ENCODE peak calls at places on chromosomes 13 and 19, in four cellular contexts. Z is K562, N is GM12878, V is HepG2. K is an unnamed sample.

GRCh38 chr13:42592915-42593718 is 19.2 kb downstream of the TNFSF11 start:
- DNase-seq in Z (no peak), N (no peak), V (no peak), K (no peak)

GRCh38 chr13:83088858-83089257 is 793.4 kb downstream of the SLITRK1 start:
- DNase-seq in Z (no peak), N (no peak), V (no peak), K (no peak)

GRCh38 chr13:100506154-100506553 is 82.4 kb downstream of the GGACT start:
- DNase-seq in Z (no peak), N (no peak), V (no peak), K (no peak)

GRCh38 chr19:1132625-1133383 is 29.0 kb downstream of the GPX4 start:
- DNase-seq in Z (no peak), N (no peak), V (no peak), K (no peak)

GRCh38 chr19:14070268-14071050 is 2.1 kb upstream of the MISP3 start:
- DNase-seq in Z (no peak), N (no peak), V (no peak), K (no peak)

GRCh38 chr13:102040812-102041211 is 361.0 kb downstream of the FGF14 start:
- DNase-seq in Z (no peak), N (no peak), V (no peak), K (no peak)

GRCh38 chr13:93522486-93522885 is 295.9 kb downstream of the GPC6 start:
- DNase-seq in Z (no peak), N (no peak), V (no peak), K (no peak)

GRCh38 chr13:32277838-32278237 is 37.3 kb downstream of the ZAR1L start:
- DNase-seq in Z (no peak), N (no peak), V (no peak), K (no peak)

GRCh38 chr13:73090116-73090811 is 31.5 kb downstream of the KLF5 start:
- DNase-seq in Z (peak; percentile 45), N (no peak), V (peak; percentile 95), K (peak; percentile 91)

DNA sequence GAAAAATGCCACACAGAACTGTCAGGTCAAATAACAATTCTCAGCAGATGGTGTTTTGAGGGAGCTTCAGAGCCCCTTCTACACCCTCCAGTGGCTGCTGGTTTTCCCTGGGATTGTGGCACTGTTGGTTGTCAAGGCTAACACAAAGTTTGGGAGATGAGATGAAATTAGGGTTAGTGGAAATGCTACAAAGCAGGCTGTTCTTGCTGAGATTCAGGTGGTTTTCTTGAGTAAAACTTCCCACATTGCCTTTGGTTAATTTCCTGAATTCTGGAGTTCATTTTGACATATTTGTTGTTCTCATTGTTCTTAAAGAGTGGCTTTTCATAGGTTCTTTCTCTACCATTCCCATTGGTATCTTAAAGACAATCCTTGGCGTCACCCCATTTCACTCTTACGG is 22.1 kb downstream of the MED4 start:
- DNase-seq in Z (no peak), N (no peak), V (no peak), K (no peak)
- H3K9me3 ChIP-seq in Z (peaks cover 7% of the 10 kb centered on the region), N (peaks cover 14% of the 10 kb centered on the region), V (peaks cover 19% of the 10 kb centered on the region), K (peaks cover 8% of the 10 kb centered on the region)

GRCh38 chr19:3133793-3134116 is 2.1 kb upstream of the GNA15 start:
- DNase-seq in Z (no peak), N (no peak), V (no peak), K (no peak)

GRCh38 chr19:3136684-3137055 is 837 bp downstream of the GNA15 start:
- DNase-seq in Z (no peak), N (no peak), V (no peak), K (no peak)

GRCh38 chr19:3131168-3131567 is 4.7 kb upstream of the GNA15 start:
- DNase-seq in Z (no peak), N (no peak), V (no peak), K (no peak)

GRCh38 chr19:3135961-3136683 is at the start of gene GNA15:
- DNase-seq in Z (no peak), N (no peak), V (no peak), K (no peak)

GRCh38 chr19:3132971-3133792 is 2.7 kb upstream of the GNA15 start:
- DNase-seq in Z (peak; percentile 65), N (peak; percentile 85), V (no peak), K (no peak)
- TF ChIP-seq CHD4 in Z (no peak), N (no peak), V (no peak), K (no peak)

DNA sequence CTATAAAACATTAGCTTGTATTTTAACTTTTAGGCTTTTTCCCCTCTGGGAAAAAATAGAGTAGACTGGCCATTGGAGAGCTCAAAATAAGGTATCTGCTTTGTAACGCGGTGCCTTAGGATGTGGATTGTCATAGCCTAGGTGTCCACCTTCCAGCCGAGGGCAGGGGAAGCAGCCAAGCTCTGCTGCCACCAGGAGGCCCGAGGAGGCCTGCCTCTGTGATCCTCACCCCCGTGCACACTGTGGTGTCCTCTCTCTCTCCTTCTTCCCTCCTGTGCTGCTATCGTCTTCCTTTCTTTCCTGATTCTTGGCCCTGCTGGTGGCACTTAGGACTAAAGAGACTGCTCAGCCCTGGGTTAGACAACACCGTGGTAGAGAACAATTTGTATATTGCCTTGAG is 11.3 kb downstream of the HNRNPM start:
- DNase-seq in Z (peak; percentile 24), N (no peak), V (no peak), K (peak; percentile 22)
- H3K4me1 ChIP-seq in Z (peaks cover 12% of the 10 kb centered on the region), N (peaks cover 13% of the 10 kb centered on the region), V (peaks cover 74% of the 10 kb centered on the region), K (peaks cover 86% of the 10 kb centered on the region)

DNA sequence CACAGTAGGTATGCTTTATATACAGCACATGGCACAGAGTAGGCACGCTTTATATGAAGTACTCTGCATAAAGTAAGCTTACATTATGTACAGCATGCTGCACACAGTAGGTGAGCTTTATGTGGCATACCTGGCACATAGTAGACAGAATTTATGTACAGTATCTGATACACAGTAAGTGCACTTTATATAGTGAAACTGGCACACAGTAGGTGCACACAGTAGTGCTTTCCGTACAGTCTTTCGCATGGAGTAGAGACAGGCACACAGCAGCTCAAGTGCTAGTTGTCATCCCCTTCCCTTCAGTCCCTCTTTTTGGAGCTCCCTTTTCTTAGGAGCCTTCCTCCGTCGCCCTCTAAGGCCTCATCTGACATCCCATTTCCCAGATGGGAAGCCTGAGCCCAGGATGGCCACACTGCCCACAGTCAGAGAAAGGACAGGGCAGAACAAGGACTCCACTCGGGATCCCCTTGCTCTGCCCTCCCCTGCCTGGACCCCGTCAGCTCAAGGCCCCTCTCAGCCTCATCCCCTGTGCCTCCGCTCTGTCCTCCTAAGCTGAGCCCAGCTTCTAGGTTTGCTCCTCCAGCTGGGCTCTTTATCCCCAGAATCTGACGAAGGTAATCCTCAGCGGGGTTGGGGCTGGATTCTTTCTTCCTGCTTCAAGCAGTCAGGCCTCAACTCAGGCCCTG is 852 bp upstream of the CYP4F12 start:
- DNase-seq in Z (no peak), N (no peak), V (no peak), K (no peak)
- H3K9me3 ChIP-seq in Z (no peaks in the 10 kb centered on the region), N (no peaks in the 10 kb centered on the region), V (no peaks in the 10 kb centered on the region), K (no peaks in the 10 kb centered on the region)

GRCh38 chr19:7386308-7386707 is 37.6 kb downstream of the ARHGEF18 start:
- DNase-seq in Z (peak; percentile 29), N (no peak), V (no peak), K (peak; percentile 37)
- TF ChIP-seq CHD4 in Z (no peak), N (no peak), V (no peak), K (no peak)